ENCODE peak calls at places on chromosome 20, in five cellular contexts. R is coronary artery, Y is fibroblast of the aortic adventitia, M is CMK, W is ureter. T is an unnamed sample.

GRCh38 chr20:51978081-51978501 is 175.8 kb upstream of the SALL4 start:
- DNase-seq in W (no peak), M (peak), R (no peak), Y (no peak), T (no peak)

GRCh38 chr20:10065154-10065833 is 30.5 kb downstream of the ANKEF1 start:
- DNase-seq in M (no peak), W (no peak), Y (peak), R (no peak), T (no peak)

GRCh38 chr20:35006531-35006971 is 50.9 kb downstream of the MYH7B start:
- DNase-seq in W (no peak), M (no peak), R (peak), Y (no peak), T (peak)

GRCh38 chr20:43584448-43585138 is 6.1 kb upstream of the IFT52 start:
- DNase-seq in M (no peak), W (no peak), R (no peak), Y (peak), T (no peak)

GRCh38 chr20:63572788-63573738 is 976 bp downstream of the HELZ2 start:
- DNase-seq in M (no peak), Y (no peak), R (no peak), W (no peak), T (no peak)

GRCh38 chr20:44642203-44643153 is 9.0 kb downstream of the ADA start:
- DNase-seq in M (peak), Y (peak), R (no peak), W (peak), T (peak)

GRCh38 chr20:7094438-7094997 is 327.0 kb downstream of the BMP2 start:
- DNase-seq in Y (peak), W (no peak), R (no peak), M (peak), T (no peak)

GRCh38 chr20:47216819-47217410 is 139.6 kb downstream of the ZMYND8 start:
- DNase-seq in W (no peak), M (no peak), Y (no peak), R (no peak), T (peak)

GRCh38 chr20:43752561-43753301 is 25.9 kb upstream of the GTSF1L start:
- DNase-seq in R (no peak), M (peak), Y (peak), W (no peak), T (no peak)

GRCh38 chr20:62583424-62583920 is 58.8 kb upstream of the SLCO4A1 start:
- DNase-seq in M (no peak), W (no peak), Y (peak), R (no peak), T (no peak)

GRCh38 chr20:39136145-39136544 is 174.0 kb downstream of the DHX35 start:
- DNase-seq in R (no peak), W (no peak), Y (no peak), M (no peak), T (no peak)

GRCh38 chr20:59723108-59723500 is 118.8 kb downstream of the PHACTR3 start:
- DNase-seq in Y (no peak), W (no peak), M (no peak), R (no peak), T (no peak)